ENCODE peak calls at places on chromosomes 4 and X, in eight cellular contexts. S, H, D, W, Z, E, M and B are unnamed samples.

GRCh38 chr4:48680848-48681568 is 99.1 kb downstream of the FRYL start:
- DNase-seq in S (no peak), H (no peak), D (no peak), W (no peak), Z (no peak), E (no peak), M (no peak), B (no peak)

GRCh38 chrX:30521440-30522182 is 56.0 kb downstream of the TASL start:
- DNase-seq in S (no peak), H (no peak), D (peak; percentile 33), W (peak; percentile 3), Z (no peak), E (no peak), M (no peak), B (no peak)

GRCh38 chrX:110722135-110722534 is 73.5 kb downstream of the CHRDL1 start:
- DNase-seq in S (no peak), H (no peak), D (no peak), W (no peak), Z (no peak), E (no peak), M (no peak), B (no peak)

GRCh38 chr4:121100093-121100775 is 27.9 kb upstream of the NDNF start:
- DNase-seq in S (no peak), H (no peak), D (no peak), W (no peak), Z (no peak), E (no peak), M (no peak), B (no peak)

GRCh38 chr4:88698539-88698938 is 910 bp upstream of the NAP1L5 start:
- DNase-seq in S (no peak), H (no peak), D (no peak), W (no peak), Z (no peak), E (no peak), M (no peak), B (no peak)

GRCh38 chr4:178958725-178959440 is 1516.6 kb upstream of the AGA start:
- DNase-seq in S (no peak), H (no peak), D (no peak), W (no peak), Z (no peak), E (no peak), M (no peak), B (no peak)

GRCh38 chr4:105572296-105572695 is 19.9 kb downstream of the ARHGEF38 start:
- DNase-seq in S (no peak), H (no peak), D (no peak), W (no peak), Z (no peak), E (no peak), M (no peak), B (no peak)

GRCh38 chr4:184805462-184806245 is 20.1 kb downstream of the ACSL1 start:
- DNase-seq in S (no peak), H (no peak), D (no peak), W (no peak), Z (no peak), E (peak; percentile 92), M (peak; percentile 67), B (peak; percentile 97)

GRCh38 chr4:34091451-34091850 is 2152.9 kb downstream of the ARAP2 start:
- DNase-seq in S (no peak), H (no peak), D (peak; percentile 5), W (no peak), Z (no peak), E (no peak), M (no peak), B (no peak)

GRCh38 chr4:80138556-80139538 is 58.5 kb upstream of the PRDM8 start:
- DNase-seq in S (peak; percentile 55), H (no peak), D (peak; percentile 55), W (no peak), Z (peak; percentile 66), E (no peak), M (no peak), B (no peak)

GRCh38 chr4:2964077-2964471 is 703 bp downstream of the GRK4 start:
- DNase-seq in S (no peak), H (no peak), D (no peak), W (no peak), Z (no peak), E (no peak), M (peak; percentile 76), B (no peak)

GRCh38 chrX:153766871-153767673 is 3.0 kb downstream of the PLXNB3 start:
- DNase-seq in S (no peak), H (no peak), D (no peak), W (no peak), Z (no peak), E (peak; percentile 38), M (peak; percentile 61), B (no peak)

GRCh38 chr4:185504098-185505047 is 30.9 kb downstream of the PDLIM3 start:
- DNase-seq in S (no peak), H (no peak), D (peak; percentile 75), W (peak; percentile 5), Z (no peak), E (peak; percentile 71), M (no peak), B (peak; percentile 94)

GRCh38 chr4:22869235-22869634 is 176.5 kb downstream of the GBA3 start:
- DNase-seq in S (no peak), H (peak; percentile 0), D (no peak), W (no peak), Z (peak; percentile 12), E (no peak), M (no peak), B (no peak)

GRCh38 chr4:109945056-109945455 is 32.4 kb downstream of the EGF start:
- DNase-seq in S (no peak), H (peak; percentile 59), D (peak; percentile 4), W (peak; percentile 55), Z (no peak), E (no peak), M (no peak), B (no peak)

GRCh38 chr4:107035711-107036601 is at the start of gene DKK2:
- DNase-seq in S (no peak), H (no peak), D (peak; percentile 26), W (peak; percentile 10), Z (peak; percentile 44), E (peak; percentile 60), M (peak; percentile 76), B (no peak)

GRCh38 chr4:153927546-153927945 is 138.7 kb upstream of the SFRP2 start:
- DNase-seq in S (no peak), H (no peak), D (no peak), W (no peak), Z (no peak), E (no peak), M (no peak), B (no peak)

GRCh38 chr4:81712714-81713113 is 241.0 kb upstream of the RASGEF1B start:
- DNase-seq in S (no peak), H (no peak), D (no peak), W (no peak), Z (no peak), E (no peak), M (no peak), B (no peak)

GRCh38 chr4:106583567-106583966 is 215.0 kb upstream of the GIMD1 start:
- DNase-seq in S (no peak), H (peak; percentile 74), D (peak; percentile 71), W (peak; percentile 83), Z (peak; percentile 8), E (no peak), M (no peak), B (no peak)

GRCh38 chrX:1450381-1451161 is 2.1 kb downstream of the ASMTL start:
- DNase-seq in S (no peak), H (no peak), D (no peak), W (no peak), Z (no peak), E (peak; percentile 38), M (peak; percentile 61), B (peak; percentile 42)

GRCh38 chr4:3111461-3111860 is 37.0 kb downstream of the HTT start:
- DNase-seq in S (no peak), H (no peak), D (peak; percentile 2), W (peak; percentile 78), Z (no peak), E (no peak), M (no peak), B (no peak)

GRCh38 chrX:119870626-119871131 is 854 bp downstream of the RNF113A start:
- DNase-seq in S (peak; percentile 29), H (no peak), D (no peak), W (no peak), Z (no peak), E (no peak), M (no peak), B (no peak)

GRCh38 chrX:123976671-123977316 is 15.3 kb downstream of the STAG2 start:
- DNase-seq in S (peak; percentile 21), H (peak; percentile 64), D (peak; percentile 31), W (peak; percentile 20), Z (no peak), E (no peak), M (no peak), B (no peak)

GRCh38 chrX:155215443-155216178 is 649 bp upstream of the VBP1 start:
- DNase-seq in S (no peak), H (no peak), D (no peak), W (no peak), Z (peak; percentile 45), E (no peak), M (peak; percentile 57), B (no peak)

GRCh38 chr4:157143365-157143764 is 67.4 kb downstream of the GLRB start:
- DNase-seq in S (no peak), H (no peak), D (no peak), W (no peak), Z (no peak), E (no peak), M (no peak), B (no peak)

GRCh38 chrX:123878177-123878576 is 18.3 kb downstream of the XIAP start:
- DNase-seq in S (peak; percentile 31), H (no peak), D (peak; percentile 18), W (no peak), Z (peak; percentile 69), E (no peak), M (no peak), B (no peak)

GRCh38 chr4:172369471-172369959 is 556.3 kb downstream of the GALNTL6 start:
- DNase-seq in S (no peak), H (no peak), D (no peak), W (no peak), Z (no peak), E (no peak), M (no peak), B (no peak)

GRCh38 chr4:24607338-24607737 is 23.0 kb upstream of the DHX15 start:
- DNase-seq in S (no peak), H (no peak), D (no peak), W (no peak), Z (no peak), E (no peak), M (no peak), B (no peak)

GRCh38 chr4:168856312-168856711 is 153.7 kb downstream of the CBR4 start:
- DNase-seq in S (no peak), H (no peak), D (peak; percentile 92), W (no peak), Z (no peak), E (no peak), M (no peak), B (no peak)

GRCh38 chr4:141788169-141788915 is 152.0 kb downstream of the IL15 start:
- DNase-seq in S (no peak), H (no peak), D (no peak), W (no peak), Z (no peak), E (no peak), M (no peak), B (no peak)

GRCh38 chr4:182730791-182731190 is 186.4 kb downstream of the DCTD start:
- DNase-seq in S (no peak), H (no peak), D (no peak), W (no peak), Z (no peak), E (no peak), M (no peak), B (no peak)

GRCh38 chr4:158814207-158814606 is 45.4 kb downstream of the FNIP2 start:
- DNase-seq in S (no peak), H (no peak), D (no peak), W (no peak), Z (no peak), E (no peak), M (no peak), B (no peak)

GRCh38 chrX:109856974-109857373 is 123.9 kb upstream of the ACSL4 start:
- DNase-seq in S (peak; percentile 44), H (peak; percentile 18), D (no peak), W (peak; percentile 21), Z (peak; percentile 41), E (no peak), M (no peak), B (no peak)

GRCh38 chr4:163166041-163166579 is 580 bp downstream of the NAF1 start:
- DNase-seq in S (peak; percentile 66), H (peak; percentile 52), D (peak; percentile 40), W (peak; percentile 54), Z (peak; percentile 42), E (peak; percentile 83), M (peak; percentile 65), B (peak; percentile 63)